ENCODE peak calls at places on chromosomes 3 and 15, in six cellular contexts. P, T, C, N, K and J are unnamed samples.
A peak's percentile ranks its signal among the peaks of the same experiment; 100 is the strongest.

GRCh38 chr3:143122089-143122430 is 2.5 kb downstream of the CHST2 start:
- DNase-seq in P (no peak), T (no peak), C (no peak), N (no peak), K (no peak), J (no peak)

GRCh38 chr3:180617049-180617448 is 15.1 kb downstream of the TTC14 start:
- DNase-seq in P (no peak), T (no peak), C (no peak), N (no peak), K (no peak), J (peak; percentile 7)

GRCh38 chr3:61682671-61683408 is 121.5 kb downstream of the PTPRG start:
- DNase-seq in P (no peak), T (no peak), C (no peak), N (peak; percentile 41), K (no peak), J (peak; percentile 85)

GRCh38 chr15:38053244-38053643 is 118.8 kb downstream of the TMCO5A start:
- DNase-seq in P (no peak), T (no peak), C (no peak), N (no peak), K (no peak), J (no peak)

GRCh38 chr3:46944191-46944590 is 32.4 kb downstream of the CCDC12 start:
- DNase-seq in P (no peak), T (no peak), C (no peak), N (no peak), K (no peak), J (no peak)

GRCh38 chr15:99732711-99733267 is 448 bp downstream of the LYSMD4 start:
- DNase-seq in P (no peak), T (peak; percentile 57), C (no peak), N (peak; percentile 56), K (no peak), J (no peak)

GRCh38 chr15:78080088-78080460 is 2.6 kb upstream of the TBC1D2B start:
- DNase-seq in P (no peak), T (no peak), C (no peak), N (no peak), K (no peak), J (no peak)

GRCh38 chr3:177602601-177603136 is 405.4 kb upstream of the TBL1XR1 start:
- DNase-seq in P (no peak), T (no peak), C (no peak), N (no peak), K (no peak), J (no peak)

DNA sequence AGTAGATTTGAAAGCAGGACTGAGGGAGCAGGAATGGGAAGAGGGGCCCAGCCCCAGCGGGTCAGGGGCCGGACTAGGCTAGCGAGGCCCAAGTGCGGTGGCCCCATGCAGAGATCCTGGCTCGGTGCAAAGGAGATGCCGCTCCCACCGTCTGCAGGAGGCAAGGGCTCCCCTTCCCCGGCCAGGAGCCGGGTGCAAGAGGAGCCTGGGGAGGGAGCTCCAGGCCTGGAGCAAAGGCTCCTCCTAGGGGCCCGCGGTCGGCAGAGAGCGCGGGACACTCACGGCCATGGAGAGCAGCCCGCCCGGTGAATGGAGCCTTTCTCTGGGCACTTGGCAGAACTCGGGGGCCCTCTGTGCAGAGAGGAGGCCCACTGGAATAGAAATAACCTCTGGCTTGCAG is 43.2 kb upstream of the USP3 start:
- DNase-seq in P (peak; percentile 51), T (no peak), C (no peak), N (no peak), K (no peak), J (no peak)
- TF ChIP-seq CTCF in P (no peak), T (no peak), C (peak; percentile 21), N (no peak), K (no peak), J (no peak)

DNA sequence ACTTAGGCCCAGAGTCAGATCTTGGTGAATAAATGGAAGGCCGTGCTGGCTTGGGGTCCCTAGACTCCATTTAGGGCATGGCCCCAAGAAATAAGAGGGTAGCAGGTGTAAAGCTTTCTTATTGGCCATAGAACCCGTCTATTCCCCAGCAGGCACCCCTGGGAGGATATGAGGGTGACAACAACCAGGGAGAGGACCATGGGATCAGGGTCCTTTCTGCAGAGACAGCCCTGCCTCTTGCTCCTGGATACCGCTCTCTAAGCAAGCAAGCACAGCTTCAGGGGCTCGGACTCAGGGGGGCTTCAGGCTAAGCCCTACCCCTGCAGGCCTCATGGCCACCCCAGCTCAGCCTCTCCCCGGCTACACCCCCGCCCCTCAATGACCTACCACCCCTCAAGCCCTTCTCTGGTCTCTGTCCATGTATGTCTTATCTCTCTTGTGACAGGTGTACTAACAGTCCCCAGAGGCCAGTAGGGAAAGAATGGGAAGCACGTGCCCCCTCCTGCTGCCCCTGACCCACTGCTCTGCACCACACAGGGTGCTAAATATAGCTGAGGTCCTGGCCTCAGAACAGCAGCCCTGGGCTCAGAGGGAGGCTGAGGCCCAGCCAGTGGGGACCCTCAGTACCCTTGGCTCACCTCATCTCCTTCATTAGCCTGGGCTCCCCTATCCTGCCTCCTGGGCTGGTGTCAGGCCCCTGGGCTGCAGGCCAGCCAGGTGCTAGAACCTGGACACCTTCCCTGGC is 1.9 kb downstream of the XIRP1 start:
- DNase-seq in P (no peak), T (no peak), C (no peak), N (no peak), K (no peak), J (no peak)
- H3K4me3 ChIP-seq in P (no peak overlapping the region), T (no peak overlapping the region), C (no peak overlapping the region), N (no peak overlapping the region), K (peak overlapping the region; percentile 75), J (no peak overlapping the region)

DNA sequence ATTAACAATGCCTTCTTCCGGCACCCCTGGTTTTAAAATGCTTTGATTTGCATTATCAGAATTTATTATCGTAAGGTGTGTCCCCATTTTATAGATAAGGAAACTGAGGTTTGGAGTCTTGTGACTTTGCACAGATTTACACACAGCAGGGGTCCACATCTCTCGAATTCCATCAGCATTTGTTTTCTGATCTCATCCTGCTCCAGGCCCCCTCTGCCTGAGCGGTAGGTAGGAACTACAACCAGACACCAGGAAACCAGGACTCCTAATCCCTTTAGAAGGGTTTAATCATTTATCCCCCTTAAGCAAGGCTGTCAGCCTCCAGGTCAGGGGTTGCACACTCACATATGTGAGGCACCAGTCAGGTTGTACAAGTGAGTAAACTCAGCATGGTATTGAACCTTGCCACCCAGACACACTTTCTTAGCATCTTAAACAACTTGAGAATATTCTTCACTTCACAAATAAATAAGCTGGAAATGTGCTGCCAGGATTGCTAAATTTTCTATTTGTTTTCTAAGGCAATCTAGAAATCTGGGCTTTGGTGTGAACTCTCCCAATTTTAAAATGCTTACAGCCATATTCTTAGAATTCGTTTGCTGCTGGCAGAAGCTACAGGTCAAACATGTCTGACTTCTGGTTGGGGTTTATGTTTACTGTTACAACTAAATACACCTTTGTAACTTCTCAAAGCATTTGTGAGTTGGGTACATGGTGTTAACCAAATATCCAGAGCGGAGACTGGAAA is 31.7 kb upstream of the CMTM7 start:
- DNase-seq in P (no peak), T (no peak), C (no peak), N (no peak), K (no peak), J (no peak)
- TF ChIP-seq CTCF in P (no peak), T (no peak), C (no peak), N (no peak), K (no peak), J (no peak)

GRCh38 chr3:129517516-129517915 is 10.9 kb upstream of the RHO start:
- DNase-seq in P (no peak), T (peak; percentile 23), C (no peak), N (no peak), K (no peak), J (no peak)

GRCh38 chr3:129518581-129518980 is 9.9 kb upstream of the RHO start:
- DNase-seq in P (no peak), T (no peak), C (no peak), N (no peak), K (no peak), J (no peak)

GRCh38 chr3:129518048-129518570 is 10.3 kb upstream of the RHO start:
- DNase-seq in P (no peak), T (no peak), C (no peak), N (no peak), K (no peak), J (no peak)

GRCh38 chr3:129519896-129520440 is 8.5 kb upstream of the RHO start:
- DNase-seq in P (no peak), T (peak; percentile 36), C (no peak), N (no peak), K (no peak), J (no peak)

GRCh38 chr3:129519449-129519848 is 9.0 kb upstream of the RHO start:
- DNase-seq in P (no peak), T (no peak), C (no peak), N (no peak), K (no peak), J (no peak)
- H3K4me3 ChIP-seq in P (no peak overlapping the region), T (no peak overlapping the region), C (no peak overlapping the region), N (no peak overlapping the region), K (no peak overlapping the region), J (no peak overlapping the region)

GRCh38 chr3:21526461-21526860 is 224.5 kb downstream of the ZNF385D start:
- DNase-seq in P (no peak), T (no peak), C (no peak), N (no peak), K (no peak), J (no peak)
- TF ChIP-seq CTCF in P (no peak), T (no peak), C (no peak), N (no peak), K (no peak), J (no peak)

GRCh38 chr3:15976524-15976923 is 178.7 kb upstream of the ANKRD28 start:
- DNase-seq in P (no peak), T (no peak), C (no peak), N (no peak), K (no peak), J (no peak)
- H3K4me3 ChIP-seq in P (no peak overlapping the region), T (no peak overlapping the region), C (no peak overlapping the region), N (no peak overlapping the region), K (no peak overlapping the region), J (no peak overlapping the region)